ENCODE peak calls at places on chromosomes 16 and 17, in nine cellular contexts. P is A549; Q is left lung; L is hepatocyte; Y is ovary; U is SK-N-SH; I is CD4-positive, alpha-beta T cell; S is H9; E is thoracic aorta. B is an unnamed sample.
A peak's percentile ranks its signal among the peaks of the same experiment; 100 is the strongest.

GRCh38 chr17:71117461-71117860 is 948.1 kb downstream of the KCNJ2 start:
- DNase-seq in Q (no peak), E (no peak), S (no peak), Y (no peak), I (no peak), L (no peak), U (no peak), P (no peak), B (no peak)

GRCh38 chr16:56332464-56333079 is 92.8 kb downstream of the AMFR start:
- DNase-seq in L (peak; percentile 85), P (peak; percentile 86), U (peak; percentile 57), I (no peak), Y (peak; percentile 70), E (no peak), Q (peak; percentile 81), S (peak; percentile 93), B (no peak)

GRCh38 chr17:62869885-62870580 is 61.9 kb upstream of the MARCHF10 start:
- DNase-seq in Q (no peak), U (peak; percentile 81), S (peak; percentile 82), I (no peak), Y (no peak), P (peak; percentile 36), L (peak; percentile 69), E (no peak), B (peak; percentile 82)

GRCh38 chr16:23317266-23317661 is 15.2 kb downstream of the SCNN1B start:
- DNase-seq in E (no peak), L (no peak), S (no peak), Q (no peak), P (peak; percentile 50), Y (no peak), I (no peak), U (no peak), B (no peak)

GRCh38 chr17:21843318-21843865 is 151.1 kb downstream of the KCNJ18 start:
- DNase-seq in L (no peak), Q (peak; percentile 65), U (no peak), P (no peak), Y (no peak), E (no peak), I (no peak), S (no peak), B (no peak)

GRCh38 chr16:11201498-11202259 is 54.3 kb downstream of the SOCS1 start:
- DNase-seq in P (no peak), S (peak; percentile 86), I (no peak), E (no peak), Q (no peak), Y (no peak), L (peak; percentile 50), U (peak; percentile 51), B (peak; percentile 93)

GRCh38 chr16:48556913-48557351 is 53.0 kb downstream of the N4BP1 start:
- DNase-seq in U (no peak), P (no peak), Y (no peak), I (no peak), Q (no peak), E (no peak), S (no peak), L (no peak), B (peak; percentile 55)

GRCh38 chr16:27222499-27223225 is 19.3 kb downstream of the KDM8 start:
- DNase-seq in Q (no peak), E (no peak), Y (no peak), U (peak; percentile 51), L (no peak), P (no peak), I (no peak), S (no peak), B (no peak)

GRCh38 chr17:17778308-17779014 is 58.3 kb downstream of the SREBF1 start:
- DNase-seq in P (no peak), U (peak; percentile 68), L (peak; percentile 88), S (no peak), E (no peak), Y (peak; percentile 94), I (no peak), Q (no peak), B (no peak)

GRCh38 chr17:30334421-30334820 is 564 bp upstream of the TMIGD1 start:
- DNase-seq in Y (no peak), U (no peak), E (no peak), S (no peak), Q (no peak), I (no peak), L (no peak), P (no peak), B (no peak)

GRCh38 chr17:37762669-37763068 is 17.8 kb upstream of the HNF1B start:
- DNase-seq in E (no peak), L (no peak), I (no peak), S (no peak), Y (no peak), P (no peak), U (no peak), Q (no peak), B (no peak)

GRCh38 chr17:17545031-17545820 is 46.3 kb downstream of the PEMT start:
- DNase-seq in S (no peak), U (no peak), E (no peak), Q (peak; percentile 71), Y (peak; percentile 85), L (no peak), P (no peak), I (no peak), B (peak; percentile 4)

GRCh38 chr17:81908793-81909192 is 2.4 kb downstream of the PCYT2 start:
- DNase-seq in L (no peak), Q (no peak), P (no peak), U (no peak), S (no peak), I (no peak), Y (no peak), E (no peak), B (no peak)
- H3K27ac ChIP-seq in L (no peak overlapping the region), Q (no peak overlapping the region), P (no peak overlapping the region), U (no peak overlapping the region), S (no peak overlapping the region), I (no peak overlapping the region), Y (no peak overlapping the region), E (no peak overlapping the region), B (no peak overlapping the region)

GRCh38 chr17:75182569-75183436 is at the start of gene SUMO2:
- DNase-seq in P (peak; percentile 98), E (peak; percentile 72), Y (peak; percentile 98), L (peak; percentile 98), Q (peak; percentile 99), I (peak; percentile 93), U (peak; percentile 100), S (peak; percentile 97), B (peak; percentile 76)
- TF ChIP-seq CTCF in P (no peak), E (peak; percentile 38), Y (peak; percentile 40), L (no peak), Q (peak; percentile 34), I (peak; percentile 25), U (no peak), S (no peak), B (peak; percentile 41)

GRCh38 chr17:31787857-31788570 is 71.0 kb downstream of the COPRS start:
- DNase-seq in S (no peak), P (peak; percentile 59), E (peak; percentile 57), L (peak; percentile 61), Y (no peak), Q (no peak), U (no peak), I (no peak), B (peak; percentile 99)
- H3K27ac ChIP-seq in S (no peak overlapping the region), P (peak overlapping the region; percentile 59), E (peak overlapping the region; percentile 64), L (peak overlapping the region; percentile 72), Y (no peak overlapping the region), Q (no peak overlapping the region), U (peak overlapping the region; percentile 2), I (no peak overlapping the region), B (peak overlapping the region; percentile 49)

GRCh38 chr17:64291268-64291851 is 28.3 kb upstream of the TEX2 start:
- DNase-seq in Q (no peak), P (peak; percentile 52), U (no peak), S (no peak), L (no peak), E (no peak), I (no peak), Y (no peak), B (no peak)
- TF ChIP-seq CTCF in Q (peak; percentile 11), P (peak; percentile 46), U (peak; percentile 58), S (peak; percentile 66), L (peak; percentile 25), E (no peak), I (no peak), Y (no peak), B (peak; percentile 68)

GRCh38 chr17:31684901-31685300 is 174.1 kb downstream of the COPRS start:
- DNase-seq in Y (no peak), U (no peak), I (no peak), P (no peak), Q (no peak), L (no peak), E (no peak), S (no peak), B (no peak)
- H3K27ac ChIP-seq in Y (no peak overlapping the region), U (no peak overlapping the region), I (no peak overlapping the region), P (no peak overlapping the region), Q (no peak overlapping the region), L (no peak overlapping the region), E (no peak overlapping the region), S (no peak overlapping the region), B (no peak overlapping the region)

DNA sequence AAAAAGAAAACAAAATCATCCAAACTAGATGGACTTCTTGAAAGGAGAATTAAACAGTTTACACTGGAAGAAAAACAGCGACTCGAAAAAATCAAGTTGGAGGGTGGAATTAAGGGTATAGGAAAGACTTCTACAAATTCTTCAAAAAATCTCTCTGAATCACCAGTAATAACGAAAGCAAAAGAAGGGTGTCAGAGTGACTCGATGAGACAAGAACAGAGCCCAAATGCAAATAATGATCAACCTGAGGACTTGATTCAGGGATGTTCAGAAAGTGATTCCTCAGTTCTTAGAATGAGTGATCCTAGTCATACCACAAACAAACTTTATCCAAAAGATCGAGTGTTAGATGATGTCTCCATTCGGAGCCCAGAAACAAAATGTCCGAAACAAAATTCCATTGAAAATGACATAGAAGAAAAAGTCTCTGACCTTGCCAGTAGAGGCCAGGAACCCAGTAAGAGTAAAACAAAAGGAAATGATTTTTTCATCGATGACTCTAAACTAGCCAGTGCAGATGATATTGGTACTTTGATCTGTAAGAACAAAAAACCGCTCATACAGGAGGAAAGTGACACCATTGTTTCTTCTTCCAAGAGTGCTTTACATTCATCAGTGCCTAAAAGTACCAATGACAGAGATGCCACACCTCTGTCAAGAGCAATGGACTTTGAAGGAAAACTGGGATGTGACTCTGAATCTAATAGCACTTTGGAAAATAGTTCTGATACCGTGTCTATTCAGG is 85.1 kb downstream of the C17orf58 start:
- DNase-seq in L (no peak), E (no peak), Y (no peak), S (no peak), Q (no peak), I (no peak), U (no peak), P (no peak), B (no peak)
- TF ChIP-seq CTCF in L (no peak), E (no peak), Y (no peak), S (no peak), Q (no peak), I (no peak), U (no peak), P (no peak), B (no peak)

B was measured in foreskin keratinocyte.